ENCODE peak calls at places on chromosomes 6 and 20, in ten cellular contexts. One of them, this sample, is unnamed. For H3K4me1 and H3K9me3, the result is how much of the 10 kb centered on the place peaks cover.

GRCh38 chr6:37940074-37940847 is 120.7 kb downstream of the ZFAND3 start:
- DNase-seq in tibial nerve: peak
- DNase-seq in ascending aorta: no peak
- DNase-seq in heart right ventricle: peak
- DNase-seq in OCI-LY7: no peak
- DNase-seq in heart left ventricle: no peak
- DNase-seq in esophagus muscularis mucosa: no peak
- DNase-seq in cardiac muscle cell: peak
- DNase-seq in Karpas-422: no peak
- DNase-seq in ovary: peak
- DNase-seq in this sample: no peak

GRCh38 chr6:153231048-153231635 is 100.1 kb upstream of the RGS17 start:
- DNase-seq in OCI-LY7: peak
- DNase-seq in ascending aorta: peak
- DNase-seq in tibial nerve: peak
- DNase-seq in Karpas-422: peak
- DNase-seq in heart left ventricle: peak
- DNase-seq in ovary: no peak
- DNase-seq in esophagus muscularis mucosa: no peak
- DNase-seq in cardiac muscle cell: peak
- DNase-seq in heart right ventricle: peak
- DNase-seq in this sample: no peak

GRCh38 chr6:45930419-45931059 is 85.1 kb downstream of the CLIC5 start:
- DNase-seq in heart right ventricle: peak
- DNase-seq in cardiac muscle cell: peak
- DNase-seq in heart left ventricle: peak
- DNase-seq in Karpas-422: peak
- DNase-seq in tibial nerve: peak
- DNase-seq in ovary: peak
- DNase-seq in OCI-LY7: peak
- DNase-seq in esophagus muscularis mucosa: no peak
- DNase-seq in ascending aorta: peak
- DNase-seq in this sample: peak

GRCh38 chr6:10000461-10000992 is 414.3 kb downstream of the TFAP2A start:
- DNase-seq in cardiac muscle cell: no peak
- DNase-seq in Karpas-422: no peak
- DNase-seq in ovary: no peak
- DNase-seq in tibial nerve: no peak
- DNase-seq in ascending aorta: no peak
- DNase-seq in heart right ventricle: no peak
- DNase-seq in heart left ventricle: no peak
- DNase-seq in OCI-LY7: no peak
- DNase-seq in esophagus muscularis mucosa: no peak
- DNase-seq in this sample: no peak

GRCh38 chr20:38649275-38649891 is 47.8 kb downstream of the ARHGAP40 start:
- DNase-seq in tibial nerve: no peak
- DNase-seq in ovary: no peak
- DNase-seq in ascending aorta: no peak
- DNase-seq in heart left ventricle: no peak
- DNase-seq in Karpas-422: peak
- DNase-seq in esophagus muscularis mucosa: no peak
- DNase-seq in cardiac muscle cell: peak
- DNase-seq in OCI-LY7: peak
- DNase-seq in heart right ventricle: no peak
- DNase-seq in this sample: no peak

GRCh38 chr6:143260857-143261256 is 189.6 kb downstream of the ADAT2 start:
- DNase-seq in heart right ventricle: no peak
- DNase-seq in Karpas-422: no peak
- DNase-seq in OCI-LY7: no peak
- DNase-seq in tibial nerve: no peak
- DNase-seq in cardiac muscle cell: no peak
- DNase-seq in ascending aorta: no peak
- DNase-seq in esophagus muscularis mucosa: no peak
- DNase-seq in ovary: no peak
- DNase-seq in heart left ventricle: no peak
- DNase-seq in this sample: no peak

GRCh38 chr20:44706371-44707258 is 8.6 kb upstream of the CCN5 start:
- DNase-seq in esophagus muscularis mucosa: no peak
- DNase-seq in cardiac muscle cell: no peak
- DNase-seq in heart left ventricle: peak
- DNase-seq in Karpas-422: no peak
- DNase-seq in ovary: peak
- DNase-seq in tibial nerve: peak
- DNase-seq in heart right ventricle: no peak
- DNase-seq in OCI-LY7: no peak
- DNase-seq in ascending aorta: peak
- DNase-seq in this sample: no peak

GRCh38 chr20:52004720-52005119 is 186.9 kb downstream of the ZFP64 start:
- DNase-seq in OCI-LY7: no peak
- DNase-seq in tibial nerve: no peak
- DNase-seq in heart right ventricle: no peak
- DNase-seq in heart left ventricle: no peak
- DNase-seq in esophagus muscularis mucosa: no peak
- DNase-seq in Karpas-422: no peak
- DNase-seq in ascending aorta: no peak
- DNase-seq in ovary: no peak
- DNase-seq in cardiac muscle cell: no peak
- DNase-seq in this sample: no peak

GRCh38 chr6:151445482-151445881 is 6.4 kb downstream of the RMND1 start:
- DNase-seq in esophagus muscularis mucosa: no peak
- DNase-seq in Karpas-422: no peak
- DNase-seq in tibial nerve: no peak
- DNase-seq in cardiac muscle cell: no peak
- DNase-seq in heart left ventricle: no peak
- DNase-seq in OCI-LY7: no peak
- DNase-seq in ovary: no peak
- DNase-seq in ascending aorta: no peak
- DNase-seq in heart right ventricle: no peak
- DNase-seq in this sample: no peak

GRCh38 chr6:151451950-151452749 is at the start of gene RMND1:
- DNase-seq in tibial nerve: peak
- DNase-seq in ovary: peak
- DNase-seq in cardiac muscle cell: peak
- DNase-seq in ascending aorta: peak
- DNase-seq in OCI-LY7: peak
- DNase-seq in heart left ventricle: peak
- DNase-seq in heart right ventricle: peak
- DNase-seq in esophagus muscularis mucosa: peak
- DNase-seq in Karpas-422: peak
- DNase-seq in this sample: peak

GRCh38 chr6:151447237-151447636 is 4.7 kb downstream of the RMND1 start:
- DNase-seq in heart right ventricle: no peak
- DNase-seq in ascending aorta: no peak
- DNase-seq in OCI-LY7: no peak
- DNase-seq in ovary: no peak
- DNase-seq in Karpas-422: no peak
- DNase-seq in tibial nerve: no peak
- DNase-seq in cardiac muscle cell: no peak
- DNase-seq in esophagus muscularis mucosa: no peak
- DNase-seq in heart left ventricle: no peak
- DNase-seq in this sample: no peak

GRCh38 chr6:151451417-151451949 is 443 bp downstream of the RMND1 start:
- DNase-seq in OCI-LY7: no peak
- DNase-seq in esophagus muscularis mucosa: no peak
- DNase-seq in tibial nerve: no peak
- DNase-seq in ovary: no peak
- DNase-seq in heart right ventricle: no peak
- DNase-seq in cardiac muscle cell: no peak
- DNase-seq in Karpas-422: no peak
- DNase-seq in ascending aorta: no peak
- DNase-seq in heart left ventricle: no peak
- DNase-seq in this sample: no peak

GRCh38 chr6:151448623-151449022 is 3.3 kb downstream of the RMND1 start:
- DNase-seq in OCI-LY7: no peak
- DNase-seq in ascending aorta: no peak
- DNase-seq in cardiac muscle cell: no peak
- DNase-seq in ovary: no peak
- DNase-seq in heart right ventricle: no peak
- DNase-seq in heart left ventricle: no peak
- DNase-seq in esophagus muscularis mucosa: no peak
- DNase-seq in Karpas-422: no peak
- DNase-seq in tibial nerve: no peak
- DNase-seq in this sample: no peak
- H3K4me1 ChIP-seq in OCI-LY7: under half
- H3K4me1 ChIP-seq in ascending aorta: under half
- H3K4me1 ChIP-seq in cardiac muscle cell: under half
- H3K4me1 ChIP-seq in ovary: under half
- H3K4me1 ChIP-seq in heart right ventricle: under half
- H3K4me1 ChIP-seq in heart left ventricle: under half
- H3K4me1 ChIP-seq in esophagus muscularis mucosa: under half
- H3K4me1 ChIP-seq in Karpas-422: under half
- H3K4me1 ChIP-seq in tibial nerve: under half
- H3K4me1 ChIP-seq in this sample: under half

DNA sequence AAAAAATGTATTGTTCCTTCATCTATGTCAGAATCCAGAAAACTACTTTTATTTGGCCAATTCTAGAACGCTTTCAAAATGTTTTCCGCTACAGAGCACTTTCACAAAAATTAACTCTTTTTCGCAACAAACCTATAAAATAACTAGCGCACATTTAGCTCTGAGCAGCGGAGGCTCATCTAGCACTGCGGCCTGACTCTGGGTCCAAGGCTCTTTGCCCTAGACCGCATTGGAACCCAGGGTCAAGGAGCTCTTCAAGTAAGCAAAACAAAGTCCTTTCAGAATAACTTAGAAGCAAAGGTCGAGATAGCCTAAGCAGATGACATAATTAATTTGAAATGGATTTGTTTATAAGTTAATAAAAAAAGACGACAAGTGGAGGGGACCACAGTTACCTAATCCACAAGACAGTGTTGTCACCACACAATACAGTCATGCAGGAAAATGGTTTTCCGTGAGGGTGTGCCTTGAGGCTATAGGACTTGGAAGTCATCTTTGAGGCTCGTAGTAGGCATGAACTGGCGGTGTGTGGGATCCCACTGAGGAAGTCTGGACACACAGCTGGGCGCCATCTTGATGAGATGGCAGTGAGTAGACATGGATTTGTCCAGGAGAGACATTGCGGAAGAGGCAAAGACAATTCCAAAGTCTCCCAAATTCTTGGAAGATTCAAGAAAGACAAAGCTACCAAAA is 29.2 kb upstream of the IRF4 start:
- DNase-seq in heart right ventricle: no peak
- DNase-seq in cardiac muscle cell: no peak
- DNase-seq in heart left ventricle: no peak
- DNase-seq in esophagus muscularis mucosa: no peak
- DNase-seq in tibial nerve: no peak
- DNase-seq in ascending aorta: no peak
- DNase-seq in Karpas-422: no peak
- DNase-seq in OCI-LY7: no peak
- DNase-seq in ovary: no peak
- DNase-seq in this sample: no peak
- H3K9me3 ChIP-seq in heart right ventricle: under half
- H3K9me3 ChIP-seq in cardiac muscle cell: under half
- H3K9me3 ChIP-seq in heart left ventricle: under half
- H3K9me3 ChIP-seq in esophagus muscularis mucosa: under half
- H3K9me3 ChIP-seq in tibial nerve: under half
- H3K9me3 ChIP-seq in ascending aorta: under half
- H3K9me3 ChIP-seq in Karpas-422: under half
- H3K9me3 ChIP-seq in OCI-LY7: under half
- H3K9me3 ChIP-seq in ovary: under half
- H3K9me3 ChIP-seq in this sample: under half

DNA sequence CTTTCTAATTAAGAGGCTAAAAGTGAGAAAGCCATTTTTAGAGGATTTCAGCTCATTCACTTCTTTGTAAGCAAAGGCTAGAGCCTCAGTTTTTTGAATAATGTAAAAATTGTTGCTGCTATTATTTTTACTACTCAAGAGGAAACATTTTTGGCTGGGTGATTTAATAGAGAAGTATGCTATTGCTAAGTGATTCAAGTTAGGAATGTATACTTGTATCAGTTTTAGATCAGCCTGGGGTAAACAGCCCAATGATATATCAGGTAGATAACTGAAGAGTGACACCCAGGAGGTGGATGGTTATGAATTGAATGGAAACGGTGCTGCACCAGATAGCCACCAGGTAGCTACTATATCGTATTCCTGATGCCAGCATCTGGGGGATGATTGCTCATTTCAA is 9.2 kb downstream of the QKI start:
- DNase-seq in heart right ventricle: no peak
- DNase-seq in ovary: no peak
- DNase-seq in cardiac muscle cell: no peak
- DNase-seq in ascending aorta: no peak
- DNase-seq in Karpas-422: no peak
- DNase-seq in tibial nerve: no peak
- DNase-seq in esophagus muscularis mucosa: no peak
- DNase-seq in heart left ventricle: no peak
- DNase-seq in OCI-LY7: no peak
- DNase-seq in this sample: no peak
- H3K4me1 ChIP-seq in heart right ventricle: half or more
- H3K4me1 ChIP-seq in ovary: under half
- H3K4me1 ChIP-seq in cardiac muscle cell: half or more
- H3K4me1 ChIP-seq in ascending aorta: under half
- H3K4me1 ChIP-seq in Karpas-422: under half
- H3K4me1 ChIP-seq in tibial nerve: under half
- H3K4me1 ChIP-seq in esophagus muscularis mucosa: half or more
- H3K4me1 ChIP-seq in heart left ventricle: half or more
- H3K4me1 ChIP-seq in OCI-LY7: under half
- H3K4me1 ChIP-seq in this sample: under half

GRCh38 chr6:19833947-19834346 is 3.2 kb upstream of the ID4 start:
- DNase-seq in Karpas-422: no peak
- DNase-seq in OCI-LY7: no peak
- DNase-seq in heart right ventricle: no peak
- DNase-seq in tibial nerve: no peak
- DNase-seq in esophagus muscularis mucosa: no peak
- DNase-seq in ovary: no peak
- DNase-seq in cardiac muscle cell: peak
- DNase-seq in heart left ventricle: no peak
- DNase-seq in ascending aorta: no peak
- DNase-seq in this sample: no peak

GRCh38 chr6:19834858-19835257 is 2.3 kb upstream of the ID4 start:
- DNase-seq in OCI-LY7: no peak
- DNase-seq in ovary: no peak
- DNase-seq in heart left ventricle: no peak
- DNase-seq in ascending aorta: no peak
- DNase-seq in cardiac muscle cell: no peak
- DNase-seq in esophagus muscularis mucosa: no peak
- DNase-seq in Karpas-422: no peak
- DNase-seq in heart right ventricle: no peak
- DNase-seq in tibial nerve: no peak
- DNase-seq in this sample: no peak

GRCh38 chr6:19830171-19830570 is 7.0 kb upstream of the ID4 start:
- DNase-seq in esophagus muscularis mucosa: no peak
- DNase-seq in OCI-LY7: no peak
- DNase-seq in cardiac muscle cell: no peak
- DNase-seq in heart right ventricle: no peak
- DNase-seq in heart left ventricle: no peak
- DNase-seq in tibial nerve: no peak
- DNase-seq in ascending aorta: no peak
- DNase-seq in Karpas-422: no peak
- DNase-seq in ovary: no peak
- DNase-seq in this sample: no peak

GRCh38 chr6:19827903-19828302 is 9.3 kb upstream of the ID4 start:
- DNase-seq in ovary: no peak
- DNase-seq in ascending aorta: no peak
- DNase-seq in heart right ventricle: no peak
- DNase-seq in OCI-LY7: no peak
- DNase-seq in cardiac muscle cell: no peak
- DNase-seq in Karpas-422: no peak
- DNase-seq in esophagus muscularis mucosa: no peak
- DNase-seq in tibial nerve: no peak
- DNase-seq in heart left ventricle: no peak
- DNase-seq in this sample: no peak

DNA sequence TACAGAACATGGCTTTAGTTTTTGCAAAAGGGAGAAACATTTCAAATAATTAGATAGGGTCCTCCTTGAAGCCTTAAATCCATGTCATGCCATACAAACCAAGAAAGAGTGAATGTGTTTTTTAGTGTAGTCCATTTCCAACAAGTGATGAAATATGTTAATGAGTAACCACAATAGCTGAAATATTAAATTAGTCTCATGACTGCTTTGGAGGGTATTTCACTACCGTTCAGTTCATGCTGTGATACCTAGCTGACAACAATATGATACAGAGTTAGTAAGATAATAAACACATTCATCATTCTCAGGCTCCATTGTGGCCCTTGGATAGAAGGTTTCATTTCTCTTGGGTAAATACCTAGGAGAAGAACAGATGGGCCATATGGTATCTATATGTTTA is 5.8 kb upstream of the ID4 start:
- DNase-seq in heart right ventricle: no peak
- DNase-seq in esophagus muscularis mucosa: no peak
- DNase-seq in heart left ventricle: no peak
- DNase-seq in ascending aorta: no peak
- DNase-seq in tibial nerve: no peak
- DNase-seq in Karpas-422: no peak
- DNase-seq in ovary: no peak
- DNase-seq in OCI-LY7: no peak
- DNase-seq in cardiac muscle cell: no peak
- DNase-seq in this sample: no peak
- H3K9me3 ChIP-seq in heart right ventricle: under half
- H3K9me3 ChIP-seq in esophagus muscularis mucosa: under half
- H3K9me3 ChIP-seq in heart left ventricle: under half
- H3K9me3 ChIP-seq in ascending aorta: under half
- H3K9me3 ChIP-seq in tibial nerve: under half
- H3K9me3 ChIP-seq in Karpas-422: under half
- H3K9me3 ChIP-seq in ovary: under half
- H3K9me3 ChIP-seq in OCI-LY7: under half
- H3K9me3 ChIP-seq in cardiac muscle cell: under half
- H3K9me3 ChIP-seq in this sample: under half

This sample was measured in CD4-positive, alpha-beta memory T cell.